ENCODE peak calls at places on chromosomes 3 and 15, in seven cellular contexts. W is fibroblast of lung, Y is epithelial cell of prostate, D is tibial artery, C is cardiac muscle cell, U is K562, Z is esophagus squamous epithelium. E is an unnamed sample.

GRCh38 chr15:89813381-89814111 is 1.1 kb downstream of the ANPEP start:
- DNase-seq in Y (no peak), D (no peak), Z (no peak), U (no peak), W (no peak), C (no peak), E (no peak)

GRCh38 chr3:120710359-120710758 is 28.3 kb upstream of the HGD start:
- DNase-seq in W (no peak), Z (no peak), D (no peak), Y (no peak), U (no peak), C (no peak), E (no peak)

GRCh38 chr3:179949428-179949827 is 87.3 kb downstream of the PEX5L start:
- DNase-seq in Y (no peak), U (no peak), W (no peak), C (no peak), D (no peak), Z (no peak), E (no peak)

GRCh38 chr3:8665407-8665896 is 20.9 kb upstream of the SSUH2 start:
- DNase-seq in C (no peak), Z (no peak), D (no peak), W (peak), Y (no peak), U (no peak), E (no peak)

GRCh38 chr15:40014390-40014789 is 24.6 kb downstream of the SRP14 start:
- DNase-seq in U (no peak), W (no peak), C (no peak), Z (no peak), Y (no peak), D (no peak), E (no peak)

GRCh38 chr3:149596136-149596770 is 61.6 kb downstream of the WWTR1 start:
- DNase-seq in C (peak), U (no peak), Y (no peak), D (no peak), Z (no peak), W (peak), E (no peak)

GRCh38 chr3:37223084-37223975 is 48.9 kb upstream of the LRRFIP2 start:
- DNase-seq in D (no peak), Y (no peak), U (no peak), W (peak), C (no peak), Z (no peak), E (peak)

GRCh38 chr15:43232289-43232874 is 11.6 kb upstream of the EPB42 start:
- DNase-seq in Z (no peak), Y (no peak), U (no peak), C (no peak), W (no peak), D (no peak), E (no peak)

GRCh38 chr15:62472616-62473299 is 307.7 kb upstream of the C2CD4B start:
- DNase-seq in C (no peak), U (no peak), Y (no peak), Z (no peak), W (no peak), D (peak), E (no peak)

GRCh38 chr3:71578045-71578730 is 5.3 kb downstream of the FOXP1 start:
- DNase-seq in C (no peak), Z (no peak), W (peak), Y (no peak), U (no peak), D (no peak), E (no peak)

GRCh38 chr3:37833790-37834189 is 27.9 kb upstream of the CTDSPL start:
- DNase-seq in Y (no peak), U (no peak), W (no peak), D (no peak), Z (no peak), C (no peak), E (no peak)

GRCh38 chr3:48419597-48419996 is 10.3 kb downstream of the PLXNB1 start:
- DNase-seq in C (no peak), U (no peak), D (no peak), W (no peak), Y (no peak), Z (no peak), E (no peak)

GRCh38 chr15:29890761-29891457 is 68.6 kb upstream of the TJP1 start:
- DNase-seq in W (no peak), C (no peak), Z (no peak), Y (no peak), D (no peak), U (no peak), E (no peak)

GRCh38 chr3:54936561-54936960 is 8.7 kb upstream of the LRTM1 start:
- DNase-seq in W (no peak), Z (no peak), U (no peak), Y (no peak), C (peak), D (no peak), E (no peak)

GRCh38 chr3:66671348-66671747 is 170.5 kb upstream of the LRIG1 start:
- DNase-seq in Z (no peak), W (no peak), D (no peak), C (no peak), Y (no peak), U (no peak), E (no peak)

GRCh38 chr15:40075298-40076044 is 33.2 kb downstream of the BMF start:
- DNase-seq in U (no peak), D (no peak), C (no peak), Z (no peak), Y (no peak), W (no peak), E (no peak)

GRCh38 chr3:115623414-115623868 is at the start of gene GAP43:
- DNase-seq in C (peak), U (no peak), D (peak), W (peak), Y (peak), Z (no peak), E (no peak)

GRCh38 chr3:31142139-31142538 is 247.7 kb upstream of the GADL1 start:
- DNase-seq in Z (no peak), W (no peak), C (no peak), U (no peak), Y (no peak), D (no peak), E (no peak)

GRCh38 chr15:59329570-59330350 is 42.9 kb downstream of the MYO1E start:
- DNase-seq in W (peak), U (no peak), Y (no peak), D (no peak), Z (no peak), C (peak), E (no peak)

GRCh38 chr3:71064976-71065763 is 518.4 kb downstream of the FOXP1 start:
- DNase-seq in Z (no peak), C (peak), Y (no peak), W (peak), U (peak), D (peak), E (no peak)

DNA sequence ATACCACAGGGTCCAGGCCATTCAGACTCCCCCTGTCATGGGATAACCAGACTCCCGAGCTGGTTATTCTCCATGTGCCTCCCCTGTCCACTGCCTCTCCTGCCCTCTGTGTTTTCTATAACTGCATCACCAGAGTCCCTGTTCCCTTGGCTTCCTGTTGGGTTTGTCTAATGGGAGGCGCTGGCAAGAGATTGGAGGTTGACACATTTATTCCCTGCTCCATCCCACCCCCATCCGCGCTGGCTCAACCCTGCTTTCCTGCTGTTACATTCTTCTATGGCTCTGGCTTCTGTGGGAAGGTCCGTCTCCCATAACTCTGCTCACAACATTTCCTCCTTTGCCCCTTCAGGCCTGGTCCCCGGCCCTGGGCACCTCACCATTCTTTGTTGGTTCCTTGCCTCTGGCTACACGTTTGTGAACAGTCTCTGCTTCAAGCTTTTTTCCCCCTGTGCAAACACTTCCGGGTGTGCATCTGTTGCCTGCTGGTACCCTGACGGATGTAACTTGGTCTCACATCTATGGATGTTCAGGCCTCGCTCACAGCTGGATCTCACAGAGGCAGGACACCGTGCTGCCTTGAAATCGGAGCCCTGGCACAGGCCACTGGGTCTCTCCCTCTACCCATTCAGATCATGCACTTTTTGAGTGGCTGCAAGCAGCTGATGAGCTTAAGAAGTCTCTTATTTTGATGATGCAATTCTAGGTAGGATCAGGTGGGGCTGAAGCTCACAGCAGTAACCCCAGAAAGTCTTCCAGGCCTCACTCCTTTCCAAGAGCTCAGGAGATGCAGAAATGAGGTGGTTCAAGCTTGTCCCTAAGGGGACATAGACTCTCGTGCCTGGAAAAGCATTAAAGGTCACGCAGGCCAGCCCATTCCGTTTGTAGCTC is 68.6 kb upstream of the ATP13A3 start:
- DNase-seq in C (no peak), U (no peak), D (peak), Z (no peak), W (no peak), Y (no peak), E (no peak)
- H3K27ac ChIP-seq in C (peak), U (peak), D (peak), Z (no peak), W (no peak), Y (no peak), E (no peak)

GRCh38 chr3:13385373-13385965 is 34.7 kb downstream of the NUP210 start:
- DNase-seq in U (no peak), W (peak), Y (no peak), C (no peak), Z (no peak), D (no peak), E (no peak)
- H3K27ac ChIP-seq in U (no peak), W (no peak), Y (no peak), C (no peak), Z (no peak), D (no peak), E (no peak)

GRCh38 chr3:138861755-138862333 is 27.1 kb upstream of the PIK3CB start:
- DNase-seq in Y (peak), D (no peak), W (peak), Z (no peak), C (peak), U (no peak), E (peak)

GRCh38 chr3:138867996-138868395 is 33.3 kb upstream of the PIK3CB start:
- DNase-seq in Y (no peak), Z (no peak), U (no peak), C (no peak), W (peak), D (no peak), E (no peak)

GRCh38 chr3:138863776-138864113 is 29.0 kb upstream of the PIK3CB start:
- DNase-seq in D (no peak), U (no peak), Z (no peak), C (no peak), Y (no peak), W (no peak), E (no peak)

GRCh38 chr3:138862924-138863775 is 28.4 kb upstream of the PIK3CB start:
- DNase-seq in U (peak), C (peak), W (peak), Z (no peak), Y (peak), D (no peak), E (peak)

DNA sequence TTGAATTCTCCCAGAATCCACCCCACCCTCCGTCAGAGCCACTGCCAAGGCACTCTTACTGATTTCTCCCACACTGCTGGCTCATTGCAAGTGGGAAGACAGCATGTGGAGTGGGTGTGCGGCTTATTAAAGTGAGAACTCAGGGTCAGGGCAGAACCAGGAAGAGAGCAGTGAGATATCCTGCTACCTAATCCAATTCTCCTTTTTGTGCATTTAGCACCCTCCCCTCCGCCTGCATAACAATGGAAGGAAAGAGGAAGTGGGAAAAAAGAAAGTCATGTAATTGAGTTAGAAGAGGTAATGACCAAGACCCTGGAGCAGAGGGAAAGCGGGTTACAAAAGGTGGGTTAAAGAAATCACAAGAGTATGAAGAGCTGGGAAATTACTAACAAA is 27.8 kb upstream of the PIK3CB start:
- DNase-seq in Z (no peak), D (no peak), W (peak), C (peak), Y (peak), U (no peak), E (no peak)
- H3K27ac ChIP-seq in Z (peak), D (no peak), W (no peak), C (no peak), Y (peak), U (peak), E (peak)

GRCh38 chr3:72977060-72977459 is 19.6 kb upstream of the PPP4R2 start:
- DNase-seq in W (no peak), D (no peak), Y (no peak), U (no peak), Z (no peak), C (peak), E (no peak)
- H3K27ac ChIP-seq in W (no peak), D (no peak), Y (peak), U (no peak), Z (no peak), C (no peak), E (no peak)

GRCh38 chr3:24141548-24141947 is 196.5 kb downstream of the NR1D2 start:
- DNase-seq in Z (no peak), Y (no peak), U (no peak), W (no peak), C (no peak), D (no peak), E (no peak)
- H3K27ac ChIP-seq in Z (no peak), Y (no peak), U (no peak), W (no peak), C (no peak), D (no peak), E (no peak)